ENCODE peak calls at places on chromosome 11, in ten cellular contexts. N is IMR-90, B is adrenal gland, A is stomach, V is transverse colon, W is body of pancreas, D is Peyer's patch, C is prostate gland, O is GM12891, P is ovary. T is an unnamed sample.

GRCh38 chr11:78200553-78200952 is 11.8 kb downstream of the USP35 start:
- DNase-seq in N (no peak), B (no peak), A (no peak), V (no peak), W (no peak), D (peak), C (no peak), O (no peak), P (no peak), T (no peak)

GRCh38 chr11:127609025-127609788 is 608.6 kb upstream of the KIRREL3 start:
- DNase-seq in N (no peak), B (no peak), A (no peak), V (no peak), W (no peak), D (no peak), C (no peak), O (no peak), P (no peak), T (no peak)

GRCh38 chr11:45846174-45846675 is 1.1 kb upstream of the CRY2 start:
- DNase-seq in N (no peak), B (peak), A (no peak), V (no peak), W (no peak), D (no peak), C (no peak), O (no peak), P (no peak), T (no peak)

GRCh38 chr11:15236514-15236913 is 121.8 kb downstream of the INSC start:
- DNase-seq in N (no peak), B (no peak), A (no peak), V (no peak), W (no peak), D (no peak), C (no peak), O (no peak), P (no peak), T (no peak)

GRCh38 chr11:134654161-134654915 is 242.3 kb upstream of the B3GAT1 start:
- DNase-seq in N (no peak), B (peak), A (peak), V (no peak), W (no peak), D (peak), C (no peak), O (no peak), P (peak), T (no peak)

GRCh38 chr11:92886243-92886905 is 83.1 kb upstream of the MTNR1B start:
- DNase-seq in N (peak), B (peak), A (no peak), V (peak), W (peak), D (no peak), C (peak), O (peak), P (no peak), T (no peak)

GRCh38 chr11:5363712-5364111 is 12.4 kb downstream of the OR51B6 start:
- DNase-seq in N (no peak), B (no peak), A (no peak), V (no peak), W (no peak), D (no peak), C (no peak), O (no peak), P (no peak), T (no peak)

GRCh38 chr11:66333896-66334604 is 2.2 kb downstream of the RIN1 start:
- DNase-seq in N (no peak), B (no peak), A (no peak), V (no peak), W (no peak), D (no peak), C (no peak), O (no peak), P (no peak), T (no peak)

GRCh38 chr11:30106222-30106621 is 89.4 kb upstream of the KCNA4 start:
- DNase-seq in N (no peak), B (no peak), A (no peak), V (no peak), W (no peak), D (no peak), C (no peak), O (no peak), P (no peak), T (no peak)

GRCh38 chr11:86182976-86183584 is 61.5 kb upstream of the EED start:
- DNase-seq in N (peak), B (no peak), A (peak), V (peak), W (no peak), D (peak), C (no peak), O (no peak), P (no peak), T (no peak)

DNA sequence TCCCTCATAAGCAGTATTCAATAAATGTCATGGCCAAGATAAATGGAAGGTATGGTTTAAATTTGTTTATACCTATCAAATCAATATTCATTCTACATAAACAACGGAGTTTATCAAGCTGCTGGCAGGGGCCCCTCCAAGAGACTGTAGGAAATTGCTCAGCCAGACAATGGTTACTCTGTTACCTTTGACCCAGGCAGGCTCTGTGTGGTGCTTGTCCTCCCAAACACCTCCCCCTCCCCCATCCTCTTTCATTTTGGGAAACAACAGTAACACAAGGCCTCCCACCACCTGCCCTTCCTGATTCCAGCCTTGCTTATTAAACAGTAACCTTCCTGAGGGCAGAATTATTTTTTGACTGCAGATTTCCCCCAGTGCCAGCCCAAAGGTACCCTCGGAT is 10.5 kb upstream of the ZBTB16 start:
- DNase-seq in N (no peak), B (no peak), A (no peak), V (no peak), W (no peak), D (no peak), C (no peak), O (no peak), P (no peak), T (no peak)
- TF ChIP-seq POLR2A in N (no peak), B (no peak), A (no peak), V (no peak), W (no peak), D (no peak), C (no peak), O (no peak), P (no peak), T (no peak)

GRCh38 chr11:27699242-27699925 is 871 bp downstream of the BDNF start:
- DNase-seq in N (peak), B (no peak), A (no peak), V (no peak), W (no peak), D (no peak), C (no peak), O (no peak), P (no peak), T (no peak)

GRCh38 chr11:27701262-27702105 is 1.2 kb upstream of the BDNF start:
- DNase-seq in N (peak), B (no peak), A (no peak), V (peak), W (no peak), D (no peak), C (no peak), O (no peak), P (peak), T (no peak)

GRCh38 chr11:27698872-27699241 is 1.4 kb downstream of the BDNF start:
- DNase-seq in N (peak), B (peak), A (peak), V (peak), W (peak), D (peak), C (peak), O (peak), P (peak), T (no peak)

GRCh38 chr11:27699926-27700350 is 317 bp downstream of the BDNF start:
- DNase-seq in N (no peak), B (no peak), A (no peak), V (no peak), W (no peak), D (no peak), C (no peak), O (no peak), P (no peak), T (no peak)

DNA sequence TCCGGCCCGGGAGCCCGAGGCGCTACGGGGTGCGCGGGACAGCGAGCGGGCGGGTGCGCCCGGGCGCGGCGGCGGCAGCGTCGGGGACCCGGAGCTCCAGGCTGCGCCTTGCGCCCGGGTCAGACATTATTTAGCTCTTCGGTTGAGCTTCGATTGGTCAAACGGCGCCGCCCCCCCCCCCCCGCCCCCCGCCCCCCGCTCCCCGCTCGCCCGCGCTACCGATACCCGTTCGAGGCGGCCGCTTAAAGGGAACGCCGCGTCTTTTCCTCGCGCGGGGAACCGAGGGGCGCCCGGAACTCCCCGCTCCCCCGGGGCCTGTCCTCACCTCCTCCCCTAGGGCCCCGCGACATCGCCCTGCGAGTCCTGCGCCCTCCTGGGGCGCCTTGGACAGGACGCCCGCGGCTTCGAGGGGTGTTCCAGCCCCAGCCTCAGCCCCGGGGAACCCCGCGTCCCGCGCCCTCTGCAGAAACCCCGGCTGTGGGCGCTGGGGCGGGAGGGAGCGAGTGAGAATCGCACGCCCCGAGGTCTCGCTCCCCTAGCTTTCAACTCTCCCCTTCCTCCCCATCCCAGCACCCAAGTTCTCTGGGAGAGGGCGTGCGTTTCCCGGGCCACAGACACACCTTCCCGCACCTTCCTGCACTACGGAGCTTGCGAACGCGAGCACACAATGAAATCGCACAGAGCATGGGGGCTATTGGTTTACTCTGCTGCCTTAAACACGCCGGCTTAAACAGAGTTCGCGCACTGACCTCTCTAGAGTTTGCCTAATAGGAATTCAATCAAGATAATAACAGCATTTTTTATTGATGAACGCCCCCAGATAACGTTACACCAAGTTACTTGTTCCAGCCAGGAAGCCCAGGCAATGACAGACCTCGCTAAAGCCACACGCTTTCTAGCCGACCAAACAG is at the start of gene BDNF:
- DNase-seq in N (peak), B (no peak), A (no peak), V (peak), W (no peak), D (peak), C (no peak), O (no peak), P (peak), T (no peak)
- TF ChIP-seq POLR2A in N (peak), B (no peak), A (no peak), V (no peak), W (no peak), D (no peak), C (no peak), O (no peak), P (no peak), T (no peak)

GRCh38 chr11:126232683-126233082 is 21.1 kb downstream of the FAM118B start:
- DNase-seq in N (no peak), B (no peak), A (no peak), V (no peak), W (no peak), D (no peak), C (no peak), O (no peak), P (no peak), T (no peak)
- TF ChIP-seq POLR2A in N (no peak), B (no peak), A (no peak), V (no peak), W (no peak), D (no peak), C (no peak), O (no peak), P (no peak), T (no peak)

GRCh38 chr11:57515332-57516060 is at the start of gene SLC43A1:
- DNase-seq in N (peak), B (peak), A (peak), V (peak), W (peak), D (no peak), C (peak), O (no peak), P (peak), T (peak)
- TF ChIP-seq POLR2A in N (no peak), B (peak), A (no peak), V (no peak), W (peak), D (no peak), C (no peak), O (no peak), P (no peak), T (peak)

GRCh38 chr11:64568041-64568571 is 22.9 kb upstream of the SLC22A12 start:
- DNase-seq in N (no peak), B (no peak), A (no peak), V (no peak), W (no peak), D (no peak), C (no peak), O (no peak), P (no peak), T (no peak)

GRCh38 chr11:64566915-64567882 is 23.8 kb upstream of the SLC22A12 start:
- DNase-seq in N (no peak), B (no peak), A (no peak), V (no peak), W (no peak), D (peak), C (no peak), O (no peak), P (no peak), T (no peak)

GRCh38 chr11:64564947-64565889 is 25.8 kb upstream of the SLC22A12 start:
- DNase-seq in N (no peak), B (no peak), A (no peak), V (no peak), W (no peak), D (peak), C (no peak), O (no peak), P (no peak), T (no peak)

GRCh38 chr11:64564419-64564818 is 26.6 kb upstream of the SLC22A12 start:
- DNase-seq in N (no peak), B (no peak), A (no peak), V (no peak), W (no peak), D (peak), C (no peak), O (no peak), P (no peak), T (no peak)

GRCh38 chr11:64566042-64566914 is 24.7 kb upstream of the SLC22A12 start:
- DNase-seq in N (peak), B (peak), A (peak), V (peak), W (peak), D (no peak), C (peak), O (no peak), P (peak), T (no peak)
- TF ChIP-seq POLR2A in N (no peak), B (peak), A (no peak), V (no peak), W (peak), D (no peak), C (no peak), O (no peak), P (no peak), T (no peak)

GRCh38 chr11:61792310-61793083 is at the start of the genes FEN1 and TMEM258:
- DNase-seq in N (peak), B (peak), A (peak), V (peak), W (peak), D (peak), C (peak), O (peak), P (peak), T (peak)
- TF ChIP-seq POLR2A in N (peak), B (peak), A (peak), V (peak), W (peak), D (peak), C (peak), O (peak), P (peak), T (peak)

GRCh38 chr11:69638941-69639681 is 1.8 kb upstream of the CCND1 start:
- DNase-seq in N (peak), B (peak), A (peak), V (peak), W (peak), D (peak), C (peak), O (no peak), P (peak), T (peak)

GRCh38 chr11:69636870-69637600 is 3.9 kb upstream of the CCND1 start:
- DNase-seq in N (no peak), B (no peak), A (no peak), V (no peak), W (no peak), D (no peak), C (no peak), O (no peak), P (no peak), T (no peak)

GRCh38 chr11:69637601-69637955 is 3.4 kb upstream of the CCND1 start:
- DNase-seq in N (no peak), B (no peak), A (no peak), V (no peak), W (no peak), D (no peak), C (no peak), O (no peak), P (no peak), T (no peak)

GRCh38 chr11:69639843-69640242 is 1.1 kb upstream of the CCND1 start:
- DNase-seq in N (no peak), B (no peak), A (no peak), V (no peak), W (no peak), D (no peak), C (no peak), O (no peak), P (no peak), T (no peak)

DNA sequence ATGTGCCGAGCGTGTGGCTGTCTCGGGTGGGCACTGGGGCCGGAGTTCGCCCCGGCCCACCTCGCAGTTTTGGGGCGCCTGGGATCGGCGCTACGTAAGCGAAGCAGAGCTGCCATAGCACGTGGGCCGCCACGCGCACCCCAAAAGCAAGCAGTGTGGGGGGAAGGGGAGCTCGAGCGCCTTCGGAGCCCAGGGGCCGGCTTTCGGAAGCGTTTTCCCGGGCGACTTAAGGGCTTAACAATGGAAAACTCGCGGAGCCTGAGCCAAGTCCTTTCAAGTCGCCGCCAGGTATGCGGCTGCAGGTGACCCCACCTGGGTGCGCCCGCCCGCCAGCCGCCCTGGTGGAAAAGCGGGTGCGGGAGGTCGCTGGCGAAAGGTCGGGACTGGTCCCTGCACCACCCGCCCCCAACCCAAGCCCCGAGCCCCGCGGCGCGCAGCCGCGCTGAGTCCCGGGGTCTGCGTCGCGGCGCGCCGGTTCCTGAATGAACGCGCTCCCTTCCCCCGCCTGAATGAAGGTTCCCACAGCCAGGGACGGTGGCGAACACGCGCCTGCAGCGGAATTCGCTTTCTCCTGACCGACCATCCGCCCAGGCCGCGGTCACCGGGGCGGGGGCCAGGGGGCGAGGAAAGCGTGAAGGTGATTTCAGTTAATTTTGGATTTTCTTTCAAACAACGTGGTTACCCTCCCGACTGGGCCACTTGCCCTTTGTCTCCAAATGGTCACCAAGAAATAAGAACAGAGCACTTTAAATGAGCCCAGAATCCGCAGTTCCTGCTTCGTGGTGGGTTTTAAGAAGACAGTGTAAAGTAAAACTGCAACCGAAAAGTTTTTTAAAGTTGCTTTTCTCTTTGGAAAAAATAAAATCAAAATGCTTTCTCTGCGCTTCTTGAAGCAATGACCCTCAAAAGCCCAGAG is 2.7 kb upstream of the CCND1 start:
- DNase-seq in N (peak), B (peak), A (peak), V (peak), W (peak), D (peak), C (no peak), O (no peak), P (no peak), T (no peak)
- TF ChIP-seq POLR2A in N (no peak), B (peak), A (no peak), V (no peak), W (no peak), D (no peak), C (no peak), O (no peak), P (no peak), T (no peak)

DNA sequence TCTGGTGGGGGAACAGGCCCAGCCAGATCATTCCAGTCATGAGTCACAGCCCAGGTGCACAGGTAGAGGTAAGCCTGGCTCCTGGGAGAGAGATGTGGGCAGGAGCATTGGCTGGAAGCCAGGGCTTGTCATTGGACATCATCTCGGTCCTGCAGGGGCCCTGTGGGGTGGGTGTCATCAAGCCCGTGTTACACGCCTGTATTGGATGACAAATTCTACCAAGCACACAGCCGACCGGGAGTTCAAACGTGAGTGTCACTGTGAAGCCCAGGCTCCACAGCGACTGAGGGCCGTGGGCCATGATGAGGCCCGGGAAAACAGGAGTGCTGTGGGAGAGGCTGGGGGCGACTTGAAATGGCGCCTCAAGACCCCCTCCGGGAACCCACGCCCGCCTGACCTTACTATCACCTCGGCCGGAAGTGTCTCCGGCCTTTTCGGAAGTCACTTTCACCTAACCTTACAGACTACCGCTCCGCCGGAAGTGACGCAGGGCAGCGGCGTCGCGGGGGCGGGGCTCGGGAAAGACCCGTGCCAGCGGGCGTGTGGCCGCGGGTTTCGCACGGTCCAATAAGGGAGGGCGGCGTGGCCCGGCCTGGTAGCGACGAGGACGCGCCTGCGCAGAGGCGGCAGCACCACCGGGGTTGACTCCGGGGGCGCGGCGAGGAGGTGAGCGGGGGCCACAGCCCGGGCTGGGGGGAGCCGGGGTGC is at the start of gene FKBP2:
- DNase-seq in N (peak), B (peak), A (peak), V (peak), W (peak), D (peak), C (peak), O (peak), P (peak), T (peak)
- TF ChIP-seq POLR2A in N (peak), B (peak), A (peak), V (peak), W (peak), D (peak), C (peak), O (peak), P (peak), T (peak)

GRCh38 chr11:111301004-111301839 is 2.9 kb downstream of the POU2AF3 start:
- DNase-seq in N (no peak), B (no peak), A (peak), V (no peak), W (peak), D (no peak), C (no peak), O (no peak), P (no peak), T (no peak)

GRCh38 chr11:111299111-111300026 is 1.0 kb downstream of the POU2AF3 start:
- DNase-seq in N (peak), B (peak), A (peak), V (peak), W (peak), D (peak), C (peak), O (peak), P (peak), T (no peak)

GRCh38 chr11:111301840-111302113 is 3.4 kb downstream of the POU2AF3 start:
- DNase-seq in N (no peak), B (no peak), A (no peak), V (no peak), W (no peak), D (no peak), C (no peak), O (no peak), P (no peak), T (no peak)

GRCh38 chr11:111302298-111302697 is 4.0 kb downstream of the POU2AF3 start:
- DNase-seq in N (no peak), B (no peak), A (peak), V (peak), W (peak), D (no peak), C (no peak), O (no peak), P (no peak), T (no peak)

GRCh38 chr11:111300569-111300968 is 2.2 kb downstream of the POU2AF3 start:
- DNase-seq in N (no peak), B (no peak), A (no peak), V (no peak), W (no peak), D (no peak), C (no peak), O (no peak), P (no peak), T (no peak)
- TF ChIP-seq POLR2A in N (no peak), B (no peak), A (no peak), V (no peak), W (no peak), D (no peak), C (no peak), O (no peak), P (no peak), T (no peak)

T was measured in gastrocnemius medialis.